ENCODE peak calls at places on chromosomes 3 and 15, in seven cellular contexts. Z is GM12865, V is left kidney, U is midbrain, S is WERI-Rb-1, I is ureter, G is sciatic nerve. L is an unnamed sample.

GRCh38 chr3:27589795-27590194 is 105.6 kb upstream of the SLC4A7 start:
- DNase-seq in I (no peak), U (no peak), G (no peak), S (no peak), Z (no peak), V (no peak), L (peak)

GRCh38 chr3:35946121-35946856 is 307.0 kb downstream of the ARPP21 start:
- DNase-seq in Z (peak), S (no peak), I (no peak), G (no peak), U (peak), V (peak), L (peak)

GRCh38 chr3:52236424-52236886 is 2.5 kb downstream of the TWF2 start:
- DNase-seq in U (no peak), S (no peak), G (no peak), I (no peak), Z (no peak), V (no peak), L (no peak)

GRCh38 chr3:71245052-71245488 is 338.5 kb downstream of the FOXP1 start:
- DNase-seq in V (peak), I (no peak), S (no peak), U (no peak), G (no peak), Z (no peak), L (peak)

GRCh38 chr3:189664311-189664710 is 33.1 kb downstream of the TP63 start:
- DNase-seq in I (no peak), S (no peak), U (no peak), Z (no peak), V (no peak), G (no peak), L (peak)

GRCh38 chr3:111769965-111770364 is 89.1 kb upstream of the PHLDB2 start:
- DNase-seq in V (no peak), U (no peak), G (no peak), I (no peak), S (no peak), Z (no peak), L (no peak)

GRCh38 chr3:44235604-44236484 is 5.8 kb upstream of the TOPAZ1 start:
- DNase-seq in G (no peak), Z (peak), I (peak), S (peak), U (peak), V (peak), L (peak)

GRCh38 chr3:146350852-146351251 is 99.9 kb upstream of the PLSCR4 start:
- DNase-seq in V (no peak), Z (no peak), S (no peak), G (no peak), U (no peak), I (no peak), L (no peak)

GRCh38 chr3:56180433-56180832 is 287.8 kb downstream of the ERC2 start:
- DNase-seq in U (no peak), Z (no peak), G (no peak), V (no peak), I (no peak), S (no peak), L (no peak)

GRCh38 chr15:52731732-52732470 is 52.7 kb upstream of the ATOSA start:
- DNase-seq in G (no peak), S (no peak), U (no peak), Z (no peak), V (no peak), I (no peak), L (no peak)

GRCh38 chr3:194685723-194686413 is at the start of gene FAM43A:
- DNase-seq in S (peak), V (peak), I (peak), Z (peak), U (peak), G (peak), L (peak)

GRCh38 chr15:29516929-29517328 is 247.3 kb upstream of the NSMCE3 start:
- DNase-seq in G (no peak), U (no peak), V (no peak), S (no peak), I (no peak), Z (no peak), L (no peak)

GRCh38 chr15:53811530-53811929 is 52.1 kb upstream of the WDR72 start:
- DNase-seq in Z (peak), V (peak), U (no peak), I (no peak), G (no peak), S (no peak), L (peak)

GRCh38 chr15:90957105-90957790 is 2.6 kb downstream of the RCCD1 start:
- DNase-seq in Z (no peak), S (no peak), G (no peak), V (peak), U (peak), I (no peak), L (peak)

GRCh38 chr3:45064512-45065372 is 38.6 kb downstream of the CLEC3B start:
- DNase-seq in V (peak), G (no peak), I (no peak), U (no peak), Z (no peak), S (no peak), L (no peak)

GRCh38 chr15:62455441-62455921 is 290.4 kb upstream of the C2CD4B start:
- DNase-seq in I (no peak), G (no peak), Z (no peak), U (no peak), S (no peak), V (no peak), L (no peak)

GRCh38 chr15:48481802-48482201 is 150.6 kb downstream of the DUT start:
- DNase-seq in G (no peak), Z (no peak), S (no peak), I (no peak), U (no peak), V (no peak), L (peak)

GRCh38 chr3:188539631-188540194 is 385.8 kb downstream of the LPP start:
- DNase-seq in V (no peak), I (no peak), G (no peak), U (no peak), S (no peak), Z (no peak), L (no peak)

GRCh38 chr3:107969994-107970896 is 120.6 kb downstream of the CD47 start:
- DNase-seq in Z (no peak), G (no peak), V (peak), I (no peak), S (no peak), U (peak), L (no peak)

GRCh38 chr3:145017959-145018358 is 1046.3 kb downstream of the DIPK2A start:
- DNase-seq in Z (no peak), V (no peak), G (no peak), S (no peak), I (no peak), U (no peak), L (peak)

GRCh38 chr15:63763476-63764123 is 70.1 kb downstream of the HERC1 start:
- DNase-seq in S (no peak), U (no peak), I (no peak), Z (peak), G (no peak), V (no peak), L (no peak)

GRCh38 chr3:194134231-194134756 is 1.7 kb upstream of the HES1 start:
- DNase-seq in I (peak), U (peak), G (peak), S (no peak), Z (peak), V (peak), L (no peak)

GRCh38 chr15:47688573-47689086 is 28.7 kb upstream of the SEMA6D start:
- DNase-seq in I (no peak), G (no peak), Z (no peak), V (no peak), U (no peak), S (no peak), L (no peak)

GRCh38 chr15:34717729-34718128 is 37.1 kb downstream of the GJD2 start:
- DNase-seq in V (no peak), S (no peak), I (no peak), Z (no peak), U (no peak), G (no peak), L (no peak)

GRCh38 chr3:186080849-186081438 is 27.9 kb downstream of the ETV5 start:
- DNase-seq in I (no peak), S (no peak), Z (no peak), V (no peak), U (no peak), G (no peak), L (no peak)

GRCh38 chr15:53786421-53786820 is 27.0 kb upstream of the WDR72 start:
- DNase-seq in Z (no peak), U (no peak), S (no peak), I (no peak), V (no peak), G (no peak), L (no peak)

GRCh38 chr3:45199837-45200648 is 26.0 kb downstream of the TMEM158 start:
- DNase-seq in V (no peak), Z (no peak), G (no peak), S (no peak), U (no peak), I (no peak), L (peak)

GRCh38 chr3:1883489-1883888 is 215.2 kb upstream of the CNTN4 start:
- DNase-seq in Z (no peak), I (no peak), V (peak), U (no peak), G (no peak), S (no peak), L (no peak)

GRCh38 chr15:31605467-31605931 is 278.9 kb downstream of the KLF13 start:
- DNase-seq in V (peak), S (no peak), G (no peak), I (no peak), Z (no peak), U (peak), L (peak)

GRCh38 chr3:158725348-158725966 is 6.8 kb downstream of the RARRES1 start:
- DNase-seq in U (no peak), S (no peak), G (no peak), I (no peak), V (peak), Z (no peak), L (no peak)

GRCh38 chr15:40918799-40919392 is 10.2 kb upstream of the DLL4 start:
- DNase-seq in G (no peak), U (no peak), I (no peak), V (peak), Z (no peak), S (no peak), L (no peak)

GRCh38 chr15:80924278-80924677 is 65.3 kb downstream of the MESD start:
- DNase-seq in I (no peak), S (no peak), V (no peak), U (no peak), G (no peak), Z (no peak), L (no peak)

GRCh38 chr3:154181127-154181691 is 60.0 kb downstream of the ARHGEF26 start:
- DNase-seq in V (peak), Z (no peak), S (peak), G (no peak), I (no peak), U (no peak), L (no peak)

GRCh38 chr3:48222616-48223513 is at the start of gene CAMP:
- DNase-seq in S (no peak), G (peak), Z (peak), V (peak), U (no peak), I (peak), L (no peak)

GRCh38 chr3:122392868-122393844 is 9.2 kb downstream of the FAM162A start:
- DNase-seq in Z (peak), U (peak), S (no peak), G (no peak), I (no peak), V (peak), L (peak)